ENCODE peak calls at places on chromosomes 5 and 9, in five cellular contexts. B is NAMALWA; U is 8988T; T is left colon; P is stimulated activated CD8-positive, alpha-beta memory T cell treated with anti-CD3 and anti-CD28 coated beads, Interleukin-7, amount 100 ng/mL, for 1 hour. X is an unnamed sample.

GRCh38 chr5:66989286-66989685 is 207.3 kb downstream of the CD180 start:
- DNase-seq in B (no peak), U (no peak), T (no peak), P (no peak), X (no peak)

GRCh38 chr5:151068571-151069197 is 12.2 kb downstream of the TNIP1 start:
- DNase-seq in B (peak), U (no peak), T (no peak), P (no peak), X (no peak)

GRCh38 chr9:125241863-125242739 is 958 bp upstream of the HSPA5 start:
- DNase-seq in B (peak), U (no peak), T (peak), P (no peak), X (no peak)

GRCh38 chr5:92633821-92634220 is 947.2 kb downstream of the NR2F1-AS1 start:
- DNase-seq in B (no peak), U (no peak), T (no peak), P (no peak), X (no peak)

GRCh38 chr9:111926421-111926875 is 29.8 kb downstream of the UGCG start:
- DNase-seq in B (peak), U (peak), T (peak), P (peak), X (no peak)

GRCh38 chr9:115997923-115998322 is 155.7 kb upstream of the PAPPA start:
- DNase-seq in B (no peak), U (no peak), T (no peak), P (no peak), X (no peak)

GRCh38 chr5:119055267-119055666 is 15.6 kb upstream of the DMXL1 start:
- DNase-seq in B (no peak), U (no peak), T (no peak), P (no peak), X (no peak)

GRCh38 chr9:37952731-37953130 is 48.8 kb upstream of the SLC25A51 start:
- DNase-seq in B (no peak), U (no peak), T (no peak), P (no peak), X (no peak)

GRCh38 chr5:54317511-54318260 is 7.3 kb upstream of the ARL15 start:
- DNase-seq in B (no peak), U (no peak), T (no peak), P (no peak), X (no peak)

GRCh38 chr9:133704711-133705181 is 33.4 kb downstream of the SARDH start:
- DNase-seq in B (no peak), U (no peak), T (no peak), P (no peak), X (no peak)

GRCh38 chr5:90606539-90606938 is 47.9 kb downstream of the ADGRV1 start:
- DNase-seq in B (peak), U (no peak), T (no peak), P (no peak), X (no peak)

GRCh38 chr5:144309265-144309664 is 138.6 kb downstream of the KCTD16 start:
- DNase-seq in B (no peak), U (no peak), T (no peak), P (no peak), X (no peak)

GRCh38 chr5:150117945-150118560 is 31.7 kb upstream of the CSF1R start:
- DNase-seq in B (no peak), U (no peak), T (no peak), P (no peak), X (no peak)

GRCh38 chr5:139394123-139394653 is 716 bp downstream of the PROB1 start:
- DNase-seq in B (peak), U (no peak), T (no peak), P (no peak), X (no peak)

GRCh38 chr9:35273591-35273990 is 111.8 kb downstream of the UNC13B start:
- DNase-seq in B (no peak), U (no peak), T (no peak), P (no peak), X (no peak)

GRCh38 chr5:121408778-121409177 is 442.9 kb upstream of the FTMT start:
- DNase-seq in B (no peak), U (no peak), T (no peak), P (no peak), X (no peak)